ENCODE peak calls at places on chromosomes 7 and 10, in six cellular contexts. One of them, this sample, is unnamed.

GRCh38 chr7:31651800-31652326 is 35.2 kb upstream of the PPP1R17 start:
- DNase-seq in heart left ventricle: no peak
- DNase-seq in ovary: no peak
- DNase-seq in stomach: no peak
- DNase-seq in transverse colon: no peak
- DNase-seq in A549: no peak
- DNase-seq in this sample: no peak

GRCh38 chr7:46152671-46153070 is 231.6 kb upstream of the IGFBP3 start:
- DNase-seq in A549: no peak
- DNase-seq in heart left ventricle: no peak
- DNase-seq in ovary: no peak
- DNase-seq in transverse colon: no peak
- DNase-seq in stomach: no peak
- DNase-seq in this sample: no peak

GRCh38 chr10:74992068-74992467 is 119.4 kb upstream of the SAMD8 start:
- DNase-seq in A549: no peak
- DNase-seq in ovary: no peak
- DNase-seq in transverse colon: no peak
- DNase-seq in heart left ventricle: no peak
- DNase-seq in stomach: no peak
- DNase-seq in this sample: no peak

GRCh38 chr10:112580267-112580666 is 133.3 kb downstream of the VTI1A start:
- DNase-seq in transverse colon: no peak
- DNase-seq in ovary: no peak
- DNase-seq in heart left ventricle: no peak
- DNase-seq in A549: no peak
- DNase-seq in stomach: no peak
- DNase-seq in this sample: no peak

GRCh38 chr7:110507832-110508231 is 583.1 kb upstream of the LRRN3 start:
- DNase-seq in transverse colon: no peak
- DNase-seq in stomach: no peak
- DNase-seq in ovary: no peak
- DNase-seq in A549: no peak
- DNase-seq in heart left ventricle: no peak
- DNase-seq in this sample: no peak

GRCh38 chr7:17307558-17307957 is 9.1 kb downstream of the AHR start:
- DNase-seq in transverse colon: no peak
- DNase-seq in ovary: no peak
- DNase-seq in A549: no peak
- DNase-seq in stomach: no peak
- DNase-seq in heart left ventricle: no peak
- DNase-seq in this sample: no peak

GRCh38 chr10:970311-971149 is 17.7 kb upstream of the GTPBP4 start:
- DNase-seq in stomach: peak
- DNase-seq in heart left ventricle: no peak
- DNase-seq in transverse colon: no peak
- DNase-seq in A549: no peak
- DNase-seq in ovary: no peak
- DNase-seq in this sample: no peak

GRCh38 chr7:129792721-129793120 is 160.0 kb downstream of the UBE2H start:
- DNase-seq in ovary: no peak
- DNase-seq in transverse colon: no peak
- DNase-seq in A549: no peak
- DNase-seq in heart left ventricle: no peak
- DNase-seq in stomach: no peak
- DNase-seq in this sample: no peak

GRCh38 chr7:28155964-28156363 is 24.6 kb downstream of the JAZF1 start:
- DNase-seq in ovary: no peak
- DNase-seq in transverse colon: no peak
- DNase-seq in A549: no peak
- DNase-seq in stomach: no peak
- DNase-seq in heart left ventricle: no peak
- DNase-seq in this sample: no peak

GRCh38 chr10:73906524-73907447 is 4.1 kb upstream of the PLAU start:
- DNase-seq in ovary: peak
- DNase-seq in A549: peak
- DNase-seq in transverse colon: peak
- DNase-seq in stomach: no peak
- DNase-seq in heart left ventricle: peak
- DNase-seq in this sample: no peak

GRCh38 chr10:34139559-34139958 is 675.5 kb downstream of the PARD3 start:
- DNase-seq in ovary: no peak
- DNase-seq in stomach: no peak
- DNase-seq in transverse colon: no peak
- DNase-seq in A549: no peak
- DNase-seq in heart left ventricle: no peak
- DNase-seq in this sample: no peak

GRCh38 chr7:143015926-143016490 is 10.9 kb downstream of the OR9A2 start:
- DNase-seq in stomach: no peak
- DNase-seq in transverse colon: no peak
- DNase-seq in heart left ventricle: no peak
- DNase-seq in ovary: no peak
- DNase-seq in A549: no peak
- DNase-seq in this sample: no peak

GRCh38 chr10:43170491-43170890 is 32.2 kb downstream of the CSGALNACT2 start:
- DNase-seq in heart left ventricle: no peak
- DNase-seq in ovary: no peak
- DNase-seq in stomach: no peak
- DNase-seq in A549: no peak
- DNase-seq in transverse colon: no peak
- DNase-seq in this sample: no peak

GRCh38 chr10:131655101-131655849 is 245.5 kb upstream of the PPP2R2D start:
- DNase-seq in heart left ventricle: no peak
- DNase-seq in stomach: peak
- DNase-seq in ovary: no peak
- DNase-seq in A549: no peak
- DNase-seq in transverse colon: no peak
- DNase-seq in this sample: peak

GRCh38 chr7:138396251-138397070 is 63.6 kb upstream of the TRIM24 start:
- DNase-seq in transverse colon: peak
- DNase-seq in ovary: no peak
- DNase-seq in stomach: peak
- DNase-seq in A549: peak
- DNase-seq in heart left ventricle: no peak
- DNase-seq in this sample: no peak

GRCh38 chr7:11177793-11178192 is 204.1 kb downstream of the PHF14 start:
- DNase-seq in ovary: no peak
- DNase-seq in A549: no peak
- DNase-seq in stomach: no peak
- DNase-seq in heart left ventricle: no peak
- DNase-seq in transverse colon: no peak
- DNase-seq in this sample: no peak

GRCh38 chr10:97915761-97916160 is 66.1 kb downstream of the GOLGA7B start:
- DNase-seq in stomach: no peak
- DNase-seq in A549: no peak
- DNase-seq in transverse colon: no peak
- DNase-seq in ovary: no peak
- DNase-seq in heart left ventricle: no peak
- DNase-seq in this sample: no peak

GRCh38 chr7:36620166-36620708 is 104.1 kb downstream of the AOAH start:
- DNase-seq in A549: no peak
- DNase-seq in stomach: no peak
- DNase-seq in ovary: no peak
- DNase-seq in heart left ventricle: no peak
- DNase-seq in transverse colon: no peak
- DNase-seq in this sample: no peak

GRCh38 chr7:106485031-106485551 is 175.9 kb downstream of the CCDC71L start:
- DNase-seq in ovary: no peak
- DNase-seq in transverse colon: no peak
- DNase-seq in stomach: no peak
- DNase-seq in heart left ventricle: no peak
- DNase-seq in A549: no peak
- DNase-seq in this sample: no peak

GRCh38 chr10:43420369-43421200 is 11.6 kb upstream of the HNRNPF start:
- DNase-seq in ovary: peak
- DNase-seq in stomach: peak
- DNase-seq in A549: peak
- DNase-seq in heart left ventricle: peak
- DNase-seq in transverse colon: peak
- DNase-seq in this sample: peak

GRCh38 chr10:34083567-34083966 is 731.5 kb downstream of the PARD3 start:
- DNase-seq in ovary: no peak
- DNase-seq in transverse colon: no peak
- DNase-seq in A549: no peak
- DNase-seq in heart left ventricle: no peak
- DNase-seq in stomach: no peak
- DNase-seq in this sample: no peak

GRCh38 chr7:150781016-150781415 is 19.1 kb downstream of the TMEM176B start:
- DNase-seq in ovary: no peak
- DNase-seq in transverse colon: no peak
- DNase-seq in heart left ventricle: no peak
- DNase-seq in A549: no peak
- DNase-seq in stomach: no peak
- DNase-seq in this sample: no peak

GRCh38 chr7:94391716-94392390 is 2.8 kb upstream of the COL1A2 start:
- DNase-seq in stomach: no peak
- DNase-seq in A549: no peak
- DNase-seq in transverse colon: no peak
- DNase-seq in heart left ventricle: peak
- DNase-seq in ovary: peak
- DNase-seq in this sample: no peak

GRCh38 chr10:23070819-23071218 is 24.6 kb upstream of the MSRB2 start:
- DNase-seq in ovary: no peak
- DNase-seq in heart left ventricle: no peak
- DNase-seq in stomach: no peak
- DNase-seq in transverse colon: no peak
- DNase-seq in A549: no peak
- DNase-seq in this sample: no peak

GRCh38 chr10:7094781-7095180 is 316.1 kb downstream of the SFMBT2 start:
- DNase-seq in transverse colon: no peak
- DNase-seq in A549: no peak
- DNase-seq in heart left ventricle: no peak
- DNase-seq in ovary: no peak
- DNase-seq in stomach: no peak
- DNase-seq in this sample: no peak

DNA sequence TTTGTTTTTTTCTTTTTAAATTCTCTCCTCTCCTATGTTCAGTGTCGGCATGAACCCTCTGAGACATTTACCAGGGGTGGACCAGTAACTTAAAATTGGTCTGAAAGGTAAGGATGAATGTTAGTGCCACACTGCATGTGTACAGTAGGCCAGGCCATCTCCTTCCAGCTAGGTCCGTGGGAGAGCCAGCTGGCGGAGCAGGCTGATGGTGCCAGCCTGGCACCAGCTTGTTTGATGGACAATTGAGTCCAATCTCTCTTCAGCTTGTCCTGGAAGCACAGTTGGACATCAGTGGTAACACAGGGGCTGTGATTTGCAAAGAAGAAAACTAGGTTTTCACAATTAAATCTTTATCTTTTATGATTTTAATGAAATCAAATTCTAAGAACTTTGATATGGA is 136.5 kb downstream of the CNNM2 start:
- DNase-seq in A549: no peak
- DNase-seq in heart left ventricle: no peak
- DNase-seq in ovary: no peak
- DNase-seq in stomach: no peak
- DNase-seq in transverse colon: no peak
- DNase-seq in this sample: no peak
- TF ChIP-seq POLR2A in A549: no peak
- TF ChIP-seq POLR2A in heart left ventricle: no peak
- TF ChIP-seq POLR2A in ovary: no peak
- TF ChIP-seq POLR2A in stomach: no peak
- TF ChIP-seq POLR2A in transverse colon: no peak
- TF ChIP-seq POLR2A in this sample: no peak

GRCh38 chr10:78071857-78072179 is 38.2 kb downstream of the RPS24 start:
- DNase-seq in stomach: no peak
- DNase-seq in ovary: no peak
- DNase-seq in transverse colon: no peak
- DNase-seq in A549: no peak
- DNase-seq in heart left ventricle: no peak
- DNase-seq in this sample: no peak

GRCh38 chr10:78069151-78069550 is 35.5 kb downstream of the RPS24 start:
- DNase-seq in heart left ventricle: no peak
- DNase-seq in transverse colon: no peak
- DNase-seq in stomach: no peak
- DNase-seq in A549: no peak
- DNase-seq in ovary: no peak
- DNase-seq in this sample: no peak

GRCh38 chr10:78070726-78071125 is 37.1 kb downstream of the RPS24 start:
- DNase-seq in heart left ventricle: no peak
- DNase-seq in ovary: no peak
- DNase-seq in transverse colon: no peak
- DNase-seq in A549: no peak
- DNase-seq in stomach: no peak
- DNase-seq in this sample: no peak

GRCh38 chr10:78072504-78072903 is 38.8 kb downstream of the RPS24 start:
- DNase-seq in transverse colon: no peak
- DNase-seq in stomach: no peak
- DNase-seq in ovary: no peak
- DNase-seq in heart left ventricle: no peak
- DNase-seq in A549: no peak
- DNase-seq in this sample: no peak

DNA sequence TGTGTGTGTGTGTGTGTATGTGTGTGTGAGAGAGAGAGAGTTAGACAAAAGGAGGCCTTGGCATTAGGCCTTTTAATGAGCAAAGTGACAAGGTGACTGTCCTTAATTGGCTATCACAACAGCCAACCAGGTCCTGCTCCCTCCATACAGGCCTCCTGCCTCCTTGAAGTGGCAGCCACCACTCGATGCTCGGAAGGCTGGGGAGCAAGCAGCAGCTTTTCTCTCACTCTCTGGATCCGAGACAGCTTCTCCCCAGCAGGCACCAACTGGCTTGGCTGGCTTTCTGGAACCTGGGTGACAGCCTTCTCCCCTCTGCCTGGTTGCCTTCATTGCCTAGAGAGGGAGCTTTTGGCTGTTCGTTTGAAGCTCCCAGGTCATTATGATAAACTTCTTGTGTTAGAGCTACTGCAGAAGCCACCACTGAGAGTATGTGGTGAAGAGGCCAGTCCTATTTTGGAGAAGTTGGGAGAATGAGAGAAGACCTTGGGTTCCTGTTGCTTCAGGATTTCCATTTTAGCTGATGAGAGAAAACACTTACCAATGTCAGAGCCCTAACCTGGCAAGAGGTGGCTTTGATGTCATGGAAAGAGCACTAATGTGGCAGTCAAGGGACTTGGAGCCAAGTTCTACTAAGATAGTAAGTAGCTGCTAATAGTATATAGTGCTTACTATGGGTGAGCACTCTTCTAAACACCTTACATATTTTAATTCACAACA is 37.6 kb downstream of the RPS24 start:
- DNase-seq in A549: no peak
- DNase-seq in heart left ventricle: no peak
- DNase-seq in transverse colon: no peak
- DNase-seq in stomach: no peak
- DNase-seq in ovary: no peak
- DNase-seq in this sample: no peak
- H3K27ac ChIP-seq in A549: no peak
- H3K27ac ChIP-seq in heart left ventricle: no peak
- H3K27ac ChIP-seq in transverse colon: no peak
- H3K27ac ChIP-seq in stomach: no peak
- H3K27ac ChIP-seq in ovary: no peak
- H3K27ac ChIP-seq in this sample: no peak

GRCh38 chr7:155007947-155008346 is 5.0 kb upstream of the PAXIP1 start:
- DNase-seq in heart left ventricle: no peak
- DNase-seq in stomach: no peak
- DNase-seq in A549: peak
- DNase-seq in transverse colon: no peak
- DNase-seq in ovary: no peak
- DNase-seq in this sample: no peak
- TF ChIP-seq CTCF in heart left ventricle: no peak
- TF ChIP-seq CTCF in stomach: no peak
- TF ChIP-seq CTCF in A549: peak
- TF ChIP-seq CTCF in transverse colon: no peak
- TF ChIP-seq CTCF in ovary: no peak
- TF ChIP-seq CTCF in this sample: peak

GRCh38 chr7:66099551-66100407 is 14.9 kb upstream of the CRCP start:
- DNase-seq in A549: peak
- DNase-seq in ovary: peak
- DNase-seq in heart left ventricle: peak
- DNase-seq in transverse colon: peak
- DNase-seq in stomach: peak
- DNase-seq in this sample: peak
- TF ChIP-seq POLR2A in A549: peak
- TF ChIP-seq POLR2A in ovary: peak
- TF ChIP-seq POLR2A in heart left ventricle: no peak
- TF ChIP-seq POLR2A in transverse colon: peak
- TF ChIP-seq POLR2A in stomach: no peak
- TF ChIP-seq POLR2A in this sample: peak

This sample was measured in right lobe of liver.